ENCODE peak calls at places on chromosomes 11 and 22, in seven cellular contexts. One of them, this sample, is unnamed.

GRCh38 chr22:42273855-42274451 is 3.5 kb upstream of the TCF20 start:
- DNase-seq in psoas muscle: no peak
- DNase-seq in lower lobe of right lung: no peak
- DNase-seq in suprapubic skin: no peak
- DNase-seq in left ventricle myocardium inferior: no peak
- DNase-seq in sigmoid colon: peak
- DNase-seq in fibroblast of lung: no peak
- DNase-seq in this sample: no peak

GRCh38 chr11:119491753-119492455 is 68.9 kb upstream of the THY1 start:
- DNase-seq in psoas muscle: no peak
- DNase-seq in lower lobe of right lung: no peak
- DNase-seq in suprapubic skin: no peak
- DNase-seq in left ventricle myocardium inferior: no peak
- DNase-seq in sigmoid colon: no peak
- DNase-seq in fibroblast of lung: peak
- DNase-seq in this sample: no peak

GRCh38 chr11:83241291-83241946 is 44.7 kb downstream of the CCDC90B start:
- DNase-seq in psoas muscle: no peak
- DNase-seq in lower lobe of right lung: no peak
- DNase-seq in suprapubic skin: no peak
- DNase-seq in left ventricle myocardium inferior: no peak
- DNase-seq in sigmoid colon: no peak
- DNase-seq in fibroblast of lung: peak
- DNase-seq in this sample: no peak

GRCh38 chr11:112004389-112004788 is 20.8 kb upstream of the DLAT start:
- DNase-seq in psoas muscle: no peak
- DNase-seq in lower lobe of right lung: no peak
- DNase-seq in suprapubic skin: no peak
- DNase-seq in left ventricle myocardium inferior: no peak
- DNase-seq in sigmoid colon: no peak
- DNase-seq in fibroblast of lung: no peak
- DNase-seq in this sample: no peak

GRCh38 chr11:45096636-45097035 is 49.8 kb upstream of the PRDM11 start:
- DNase-seq in psoas muscle: no peak
- DNase-seq in lower lobe of right lung: no peak
- DNase-seq in suprapubic skin: no peak
- DNase-seq in left ventricle myocardium inferior: no peak
- DNase-seq in sigmoid colon: no peak
- DNase-seq in fibroblast of lung: no peak
- DNase-seq in this sample: no peak

GRCh38 chr11:5197538-5197937 is 2.9 kb downstream of the OR51V1 start:
- DNase-seq in psoas muscle: no peak
- DNase-seq in lower lobe of right lung: no peak
- DNase-seq in suprapubic skin: no peak
- DNase-seq in left ventricle myocardium inferior: no peak
- DNase-seq in sigmoid colon: no peak
- DNase-seq in fibroblast of lung: peak
- DNase-seq in this sample: no peak

GRCh38 chr11:10638285-10638684 is 55.3 kb downstream of the IRAG1 start:
- DNase-seq in psoas muscle: no peak
- DNase-seq in lower lobe of right lung: no peak
- DNase-seq in suprapubic skin: no peak
- DNase-seq in left ventricle myocardium inferior: no peak
- DNase-seq in sigmoid colon: no peak
- DNase-seq in fibroblast of lung: peak
- DNase-seq in this sample: no peak

GRCh38 chr11:22734628-22735345 is 68.4 kb downstream of the GAS2 start:
- DNase-seq in psoas muscle: no peak
- DNase-seq in lower lobe of right lung: no peak
- DNase-seq in suprapubic skin: no peak
- DNase-seq in left ventricle myocardium inferior: no peak
- DNase-seq in sigmoid colon: no peak
- DNase-seq in fibroblast of lung: peak
- DNase-seq in this sample: no peak

GRCh38 chr11:61176446-61176845 is 15.2 kb upstream of the VPS37C start:
- DNase-seq in psoas muscle: no peak
- DNase-seq in lower lobe of right lung: no peak
- DNase-seq in suprapubic skin: no peak
- DNase-seq in left ventricle myocardium inferior: no peak
- DNase-seq in sigmoid colon: no peak
- DNase-seq in fibroblast of lung: no peak
- DNase-seq in this sample: no peak

GRCh38 chr11:62104816-62105610 is 18.8 kb upstream of the INCENP start:
- DNase-seq in psoas muscle: no peak
- DNase-seq in lower lobe of right lung: no peak
- DNase-seq in suprapubic skin: no peak
- DNase-seq in left ventricle myocardium inferior: no peak
- DNase-seq in sigmoid colon: no peak
- DNase-seq in fibroblast of lung: peak
- DNase-seq in this sample: no peak

GRCh38 chr11:88629496-88629895 is 292.0 kb upstream of the CTSC start:
- DNase-seq in psoas muscle: no peak
- DNase-seq in lower lobe of right lung: no peak
- DNase-seq in suprapubic skin: no peak
- DNase-seq in left ventricle myocardium inferior: no peak
- DNase-seq in sigmoid colon: no peak
- DNase-seq in fibroblast of lung: no peak
- DNase-seq in this sample: no peak

GRCh38 chr11:102267602-102268001 is 49.7 kb upstream of the BIRC3 start:
- DNase-seq in psoas muscle: no peak
- DNase-seq in lower lobe of right lung: no peak
- DNase-seq in suprapubic skin: no peak
- DNase-seq in left ventricle myocardium inferior: no peak
- DNase-seq in sigmoid colon: no peak
- DNase-seq in fibroblast of lung: peak
- DNase-seq in this sample: no peak

GRCh38 chr11:116772443-116773202 is at the start of gene BUD13:
- DNase-seq in psoas muscle: peak
- DNase-seq in lower lobe of right lung: peak
- DNase-seq in suprapubic skin: peak
- DNase-seq in left ventricle myocardium inferior: peak
- DNase-seq in sigmoid colon: peak
- DNase-seq in fibroblast of lung: peak
- DNase-seq in this sample: peak

GRCh38 chr11:124760205-124760652 is 1.9 kb downstream of the ESAM start:
- DNase-seq in psoas muscle: peak
- DNase-seq in lower lobe of right lung: no peak
- DNase-seq in suprapubic skin: no peak
- DNase-seq in left ventricle myocardium inferior: peak
- DNase-seq in sigmoid colon: no peak
- DNase-seq in fibroblast of lung: no peak
- DNase-seq in this sample: no peak

GRCh38 chr11:15493921-15494630 is 379.4 kb downstream of the INSC start:
- DNase-seq in psoas muscle: no peak
- DNase-seq in lower lobe of right lung: no peak
- DNase-seq in suprapubic skin: no peak
- DNase-seq in left ventricle myocardium inferior: no peak
- DNase-seq in sigmoid colon: no peak
- DNase-seq in fibroblast of lung: peak
- DNase-seq in this sample: no peak

GRCh38 chr11:1714908-1715885 is 18.2 kb downstream of the KRTAP5-6 start:
- DNase-seq in psoas muscle: no peak
- DNase-seq in lower lobe of right lung: no peak
- DNase-seq in suprapubic skin: no peak
- DNase-seq in left ventricle myocardium inferior: peak
- DNase-seq in sigmoid colon: no peak
- DNase-seq in fibroblast of lung: no peak
- DNase-seq in this sample: no peak

GRCh38 chr11:35152575-35152974 is 13.6 kb downstream of the CD44 start:
- DNase-seq in psoas muscle: no peak
- DNase-seq in lower lobe of right lung: no peak
- DNase-seq in suprapubic skin: no peak
- DNase-seq in left ventricle myocardium inferior: no peak
- DNase-seq in sigmoid colon: no peak
- DNase-seq in fibroblast of lung: no peak
- DNase-seq in this sample: no peak

GRCh38 chr11:131079036-131079435 is 162.8 kb upstream of the SNX19 start:
- DNase-seq in psoas muscle: no peak
- DNase-seq in lower lobe of right lung: no peak
- DNase-seq in suprapubic skin: no peak
- DNase-seq in left ventricle myocardium inferior: no peak
- DNase-seq in sigmoid colon: no peak
- DNase-seq in fibroblast of lung: no peak
- DNase-seq in this sample: no peak

GRCh38 chr11:110286298-110287040 is 9.9 kb downstream of the RDX start:
- DNase-seq in psoas muscle: no peak
- DNase-seq in lower lobe of right lung: no peak
- DNase-seq in suprapubic skin: no peak
- DNase-seq in left ventricle myocardium inferior: no peak
- DNase-seq in sigmoid colon: no peak
- DNase-seq in fibroblast of lung: no peak
- DNase-seq in this sample: no peak

GRCh38 chr11:96097844-96098421 is 174.0 kb upstream of the MTMR2 start:
- DNase-seq in psoas muscle: no peak
- DNase-seq in lower lobe of right lung: no peak
- DNase-seq in suprapubic skin: no peak
- DNase-seq in left ventricle myocardium inferior: no peak
- DNase-seq in sigmoid colon: no peak
- DNase-seq in fibroblast of lung: no peak
- DNase-seq in this sample: no peak

GRCh38 chr11:96098511-96099241 is 174.8 kb upstream of the MTMR2 start:
- DNase-seq in psoas muscle: no peak
- DNase-seq in lower lobe of right lung: no peak
- DNase-seq in suprapubic skin: no peak
- DNase-seq in left ventricle myocardium inferior: no peak
- DNase-seq in sigmoid colon: no peak
- DNase-seq in fibroblast of lung: peak
- DNase-seq in this sample: no peak

GRCh38 chr11:96094156-96094555 is 170.2 kb upstream of the MTMR2 start:
- DNase-seq in psoas muscle: no peak
- DNase-seq in lower lobe of right lung: no peak
- DNase-seq in suprapubic skin: no peak
- DNase-seq in left ventricle myocardium inferior: no peak
- DNase-seq in sigmoid colon: no peak
- DNase-seq in fibroblast of lung: no peak
- DNase-seq in this sample: no peak

GRCh38 chr11:96096360-96096759 is 172.5 kb upstream of the MTMR2 start:
- DNase-seq in psoas muscle: no peak
- DNase-seq in lower lobe of right lung: no peak
- DNase-seq in suprapubic skin: no peak
- DNase-seq in left ventricle myocardium inferior: no peak
- DNase-seq in sigmoid colon: no peak
- DNase-seq in fibroblast of lung: no peak
- DNase-seq in this sample: no peak

DNA sequence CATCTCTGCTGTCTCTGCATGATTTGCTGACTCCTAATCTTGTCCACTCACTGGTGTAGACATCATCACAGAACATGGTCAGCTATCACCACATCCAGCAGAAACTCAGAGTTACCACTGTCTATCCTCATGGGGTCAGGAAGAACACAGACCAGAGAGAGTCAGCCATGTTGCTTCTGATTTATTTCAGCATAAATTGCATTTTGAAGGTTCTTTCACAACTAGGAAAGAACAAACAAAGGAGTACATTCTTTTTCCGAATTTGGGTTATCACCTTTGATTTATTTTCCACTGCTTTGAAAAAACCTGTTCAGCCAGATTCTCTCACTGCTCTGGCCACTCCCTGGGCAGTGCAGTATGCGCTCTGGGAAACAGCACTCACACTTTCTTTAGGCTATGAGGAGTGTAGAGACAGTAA is 172.0 kb upstream of the MTMR2 start:
- DNase-seq in psoas muscle: no peak
- DNase-seq in lower lobe of right lung: no peak
- DNase-seq in suprapubic skin: no peak
- DNase-seq in left ventricle myocardium inferior: no peak
- DNase-seq in sigmoid colon: no peak
- DNase-seq in fibroblast of lung: no peak
- DNase-seq in this sample: no peak
- H3K27ac ChIP-seq in psoas muscle: no peak
- H3K27ac ChIP-seq in lower lobe of right lung: peak
- H3K27ac ChIP-seq in suprapubic skin: peak
- H3K27ac ChIP-seq in left ventricle myocardium inferior: no peak
- H3K27ac ChIP-seq in sigmoid colon: no peak
- H3K27ac ChIP-seq in fibroblast of lung: no peak
- H3K27ac ChIP-seq in this sample: no peak

GRCh38 chr22:30385913-30386312 is 1.3 kb downstream of the RNF215 start:
- DNase-seq in psoas muscle: no peak
- DNase-seq in lower lobe of right lung: no peak
- DNase-seq in suprapubic skin: no peak
- DNase-seq in left ventricle myocardium inferior: no peak
- DNase-seq in sigmoid colon: no peak
- DNase-seq in fibroblast of lung: no peak
- DNase-seq in this sample: no peak
- H3K4me3 ChIP-seq in psoas muscle: no peak
- H3K4me3 ChIP-seq in lower lobe of right lung: no peak
- H3K4me3 ChIP-seq in suprapubic skin: peak
- H3K4me3 ChIP-seq in left ventricle myocardium inferior: peak
- H3K4me3 ChIP-seq in sigmoid colon: no peak
- H3K4me3 ChIP-seq in fibroblast of lung: peak
- H3K4me3 ChIP-seq in this sample: no peak

GRCh38 chr11:65150513-65151271 is 16.4 kb upstream of the SYVN1 start:
- DNase-seq in psoas muscle: peak
- DNase-seq in lower lobe of right lung: peak
- DNase-seq in suprapubic skin: peak
- DNase-seq in left ventricle myocardium inferior: peak
- DNase-seq in sigmoid colon: peak
- DNase-seq in fibroblast of lung: peak
- DNase-seq in this sample: peak

GRCh38 chr11:65148657-65149056 is 14.3 kb upstream of the SYVN1 start:
- DNase-seq in psoas muscle: no peak
- DNase-seq in lower lobe of right lung: no peak
- DNase-seq in suprapubic skin: peak
- DNase-seq in left ventricle myocardium inferior: no peak
- DNase-seq in sigmoid colon: no peak
- DNase-seq in fibroblast of lung: no peak
- DNase-seq in this sample: no peak

GRCh38 chr11:65151500-65151899 is 17.2 kb upstream of the SYVN1 start:
- DNase-seq in psoas muscle: no peak
- DNase-seq in lower lobe of right lung: no peak
- DNase-seq in suprapubic skin: peak
- DNase-seq in left ventricle myocardium inferior: no peak
- DNase-seq in sigmoid colon: no peak
- DNase-seq in fibroblast of lung: no peak
- DNase-seq in this sample: no peak

GRCh38 chr11:65147352-65148075 is 13.2 kb upstream of the SYVN1 start:
- DNase-seq in psoas muscle: no peak
- DNase-seq in lower lobe of right lung: no peak
- DNase-seq in suprapubic skin: no peak
- DNase-seq in left ventricle myocardium inferior: no peak
- DNase-seq in sigmoid colon: no peak
- DNase-seq in fibroblast of lung: no peak
- DNase-seq in this sample: no peak

DNA sequence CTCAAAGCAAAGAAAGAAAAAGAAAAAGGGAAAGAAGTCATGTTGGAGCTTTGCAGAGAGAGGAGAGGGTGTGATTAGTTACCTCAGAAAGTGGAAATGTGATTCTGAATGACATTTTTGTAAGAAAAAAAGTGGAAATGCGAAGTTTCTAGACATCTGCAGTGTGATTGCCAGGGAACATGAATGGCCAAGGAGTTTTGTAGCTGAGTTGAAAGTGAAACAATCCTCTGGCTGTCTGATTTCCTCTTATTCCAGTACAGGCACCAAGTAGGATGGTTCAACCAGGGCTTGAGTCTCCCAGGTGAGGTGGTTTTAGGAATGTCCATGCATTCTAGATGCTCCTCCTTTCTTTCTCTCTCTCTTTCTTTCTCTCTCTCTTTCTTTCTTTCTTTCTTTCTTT is 17.8 kb upstream of the SYVN1 start:
- DNase-seq in psoas muscle: no peak
- DNase-seq in lower lobe of right lung: no peak
- DNase-seq in suprapubic skin: no peak
- DNase-seq in left ventricle myocardium inferior: no peak
- DNase-seq in sigmoid colon: no peak
- DNase-seq in fibroblast of lung: no peak
- DNase-seq in this sample: no peak
- TF ChIP-seq CTCF in psoas muscle: no peak
- TF ChIP-seq CTCF in lower lobe of right lung: no peak
- TF ChIP-seq CTCF in suprapubic skin: no peak
- TF ChIP-seq CTCF in left ventricle myocardium inferior: no peak
- TF ChIP-seq CTCF in sigmoid colon: no peak
- TF ChIP-seq CTCF in fibroblast of lung: no peak
- TF ChIP-seq CTCF in this sample: no peak

GRCh38 chr11:86893235-86893634 is 62.0 kb downstream of the FZD4 start:
- DNase-seq in psoas muscle: no peak
- DNase-seq in lower lobe of right lung: no peak
- DNase-seq in suprapubic skin: no peak
- DNase-seq in left ventricle myocardium inferior: no peak
- DNase-seq in sigmoid colon: no peak
- DNase-seq in fibroblast of lung: no peak
- DNase-seq in this sample: no peak
- H3K27ac ChIP-seq in psoas muscle: no peak
- H3K27ac ChIP-seq in lower lobe of right lung: no peak
- H3K27ac ChIP-seq in suprapubic skin: no peak
- H3K27ac ChIP-seq in left ventricle myocardium inferior: no peak
- H3K27ac ChIP-seq in sigmoid colon: no peak
- H3K27ac ChIP-seq in fibroblast of lung: no peak
- H3K27ac ChIP-seq in this sample: no peak

This sample was measured in coronary artery.